ENCODE peak calls at places on chromosomes 13 and 19, in eight cellular contexts. M is body of pancreas; T is CD8-positive, alpha-beta memory T cell; A is H9; X is endodermal cell; I is PC-9; S is transverse colon; Q is breast epithelium. L is an unnamed sample. For H3K27me3, the result is how much of the 10 kb centered on the place peaks cover.

GRCh38 chr13:101726681-101727080 is 274.2 kb downstream of the ITGBL1 start:
- DNase-seq in M (no peak), T (no peak), A (no peak), X (no peak), I (no peak), S (no peak), Q (no peak), L (no peak)

GRCh38 chr13:30116379-30116778 is 191.0 kb downstream of the KATNAL1 start:
- DNase-seq in M (no peak), T (no peak), A (no peak), X (no peak), I (no peak), S (no peak), Q (no peak), L (no peak)

GRCh38 chr13:110913322-110913721 is 1.5 kb downstream of the ANKRD10 start:
- DNase-seq in M (peak), T (peak), A (no peak), X (no peak), I (no peak), S (peak), Q (no peak), L (no peak)

GRCh38 chr13:25928941-25929505 is 122.8 kb downstream of the SHISA2 start:
- DNase-seq in M (no peak), T (no peak), A (no peak), X (no peak), I (no peak), S (no peak), Q (no peak), L (no peak)

GRCh38 chr19:6250024-6250605 is 29.7 kb downstream of the MLLT1 start:
- DNase-seq in M (no peak), T (no peak), A (no peak), X (no peak), I (no peak), S (no peak), Q (no peak), L (no peak)

GRCh38 chr19:12935071-12935470 is 1.6 kb upstream of the FARSA start:
- DNase-seq in M (no peak), T (no peak), A (no peak), X (no peak), I (no peak), S (no peak), Q (no peak), L (no peak)

GRCh38 chr19:40257096-40257517 is 28.0 kb downstream of the AKT2 start:
- DNase-seq in M (peak), T (no peak), A (no peak), X (no peak), I (peak), S (no peak), Q (peak), L (no peak)

GRCh38 chr13:49220035-49220855 is at the start of gene MLNR:
- DNase-seq in M (no peak), T (peak), A (peak), X (peak), I (no peak), S (no peak), Q (no peak), L (no peak)

GRCh38 chr13:42981853-42982252 is 10.2 kb downstream of the EPSTI1 start:
- DNase-seq in M (no peak), T (no peak), A (no peak), X (peak), I (peak), S (no peak), Q (no peak), L (no peak)

GRCh38 chr13:27919934-27920676 is at the start of gene PDX1:
- DNase-seq in M (peak), T (no peak), A (peak), X (peak), I (no peak), S (peak), Q (no peak), L (no peak)

GRCh38 chr13:88424463-88424862 is 753.3 kb downstream of the SLITRK5 start:
- DNase-seq in M (no peak), T (no peak), A (no peak), X (no peak), I (no peak), S (no peak), Q (no peak), L (no peak)

GRCh38 chr13:32905864-32906180 is 110.4 kb upstream of the KL start:
- DNase-seq in M (peak), T (no peak), A (no peak), X (no peak), I (no peak), S (peak), Q (no peak), L (no peak)

GRCh38 chr19:37817180-37817911 is 38.0 kb upstream of the ZNF573 start:
- DNase-seq in M (peak), T (no peak), A (peak), X (peak), I (no peak), S (peak), Q (peak), L (peak)

GRCh38 chr13:24502567-24503375 is 9.8 kb downstream of the PARP4 start:
- DNase-seq in M (no peak), T (no peak), A (no peak), X (peak), I (peak), S (peak), Q (peak), L (no peak)

GRCh38 chr19:35939307-35940077 is 3.3 kb downstream of the LRFN3 start:
- DNase-seq in M (no peak), T (no peak), A (no peak), X (no peak), I (no peak), S (no peak), Q (no peak), L (no peak)

GRCh38 chr13:110907951-110908898 is 6.6 kb downstream of the ANKRD10 start:
- DNase-seq in M (peak), T (no peak), A (peak), X (peak), I (peak), S (peak), Q (peak), L (no peak)

GRCh38 chr13:72662548-72662947 is 64.9 kb downstream of the MZT1 start:
- DNase-seq in M (no peak), T (no peak), A (no peak), X (no peak), I (no peak), S (no peak), Q (no peak), L (no peak)

GRCh38 chr13:95512957-95513356 is 39.6 kb upstream of the CLDN10 start:
- DNase-seq in M (no peak), T (no peak), A (no peak), X (no peak), I (no peak), S (no peak), Q (no peak), L (no peak)

GRCh38 chr13:36814465-36814864 is 4.6 kb upstream of the RFXAP start:
- DNase-seq in M (no peak), T (no peak), A (no peak), X (no peak), I (no peak), S (no peak), Q (no peak), L (no peak)

GRCh38 chr19:46413262-46414031 is at the start of gene CCDC8:
- DNase-seq in M (peak), T (no peak), A (peak), X (peak), I (peak), S (peak), Q (peak), L (peak)

GRCh38 chr13:95643814-95644598 is 500 bp downstream of the DZIP1 start:
- DNase-seq in M (peak), T (no peak), A (peak), X (peak), I (no peak), S (no peak), Q (no peak), L (no peak)

GRCh38 chr19:14155371-14155770 is 19.0 kb upstream of the ASF1B start:
- DNase-seq in M (no peak), T (no peak), A (no peak), X (no peak), I (no peak), S (no peak), Q (no peak), L (no peak)

GRCh38 chr13:93397619-93398018 is 171.0 kb downstream of the GPC6 start:
- DNase-seq in M (no peak), T (no peak), A (no peak), X (no peak), I (no peak), S (no peak), Q (no peak), L (no peak)

GRCh38 chr13:31965361-31966066 is 66.1 kb upstream of the FRY start:
- DNase-seq in M (no peak), T (no peak), A (no peak), X (no peak), I (no peak), S (no peak), Q (no peak), L (no peak)

GRCh38 chr19:43648633-43649032 is 9.0 kb upstream of the CADM4 start:
- DNase-seq in M (no peak), T (no peak), A (no peak), X (no peak), I (no peak), S (no peak), Q (no peak), L (no peak)

GRCh38 chr19:37867831-37868230 is 38.6 kb downstream of the WDR87 start:
- DNase-seq in M (no peak), T (no peak), A (no peak), X (no peak), I (no peak), S (no peak), Q (no peak), L (no peak)

GRCh38 chr13:49302222-49302621 is 54.5 kb downstream of the CDADC1 start:
- DNase-seq in M (no peak), T (no peak), A (no peak), X (no peak), I (no peak), S (no peak), Q (no peak), L (no peak)

DNA sequence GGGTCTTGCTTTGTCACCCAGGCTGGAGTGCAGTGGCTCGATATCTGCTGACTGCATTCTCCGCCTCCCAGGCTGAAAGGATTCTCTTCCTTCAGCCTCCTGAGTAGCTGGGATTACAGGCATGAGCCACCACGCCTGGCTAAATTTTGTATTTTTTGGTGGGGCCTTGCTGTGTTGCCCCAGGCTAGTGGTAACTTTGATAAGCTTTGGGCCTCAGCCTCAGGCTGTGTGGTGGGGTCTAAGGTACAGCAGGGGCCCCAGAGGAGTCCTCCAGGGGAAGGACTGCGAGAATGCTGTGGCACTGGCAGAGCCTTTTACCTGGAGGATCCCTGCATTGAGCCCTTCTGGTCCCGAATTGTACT is 7.2 kb downstream of the DOT1L start:
- DNase-seq in M (no peak), T (no peak), A (no peak), X (no peak), I (no peak), S (no peak), Q (no peak), L (no peak)
- H3K27ac ChIP-seq in M (peak), T (no peak), A (no peak), X (peak), I (no peak), S (peak), Q (peak), L (no peak)

GRCh38 chr19:30229524-30230174 is 142.5 kb upstream of the ZNF536 start:
- DNase-seq in M (no peak), T (no peak), A (no peak), X (peak), I (no peak), S (no peak), Q (no peak), L (no peak)

GRCh38 chr19:30227071-30227621 is 145.0 kb upstream of the ZNF536 start:
- DNase-seq in M (no peak), T (no peak), A (no peak), X (peak), I (no peak), S (no peak), Q (no peak), L (no peak)

GRCh38 chr19:30227661-30228112 is 144.5 kb upstream of the ZNF536 start:
- DNase-seq in M (peak), T (no peak), A (peak), X (peak), I (peak), S (peak), Q (no peak), L (peak)

GRCh38 chr19:30228113-30228725 is 144.0 kb upstream of the ZNF536 start:
- DNase-seq in M (no peak), T (no peak), A (no peak), X (peak), I (no peak), S (peak), Q (no peak), L (no peak)

GRCh38 chr19:30228726-30229523 is 143.3 kb upstream of the ZNF536 start:
- DNase-seq in M (no peak), T (no peak), A (no peak), X (peak), I (no peak), S (no peak), Q (no peak), L (no peak)
- H3K27me3 ChIP-seq in M (under half), T (under half), A (under half), X (half or more), I (under half), S (half or more), Q (half or more), L (under half)

GRCh38 chr19:17718988-17719711 is at the start of gene MAP1S:
- DNase-seq in M (peak), T (peak), A (peak), X (peak), I (peak), S (peak), Q (peak), L (peak)
- H3K27ac ChIP-seq in M (peak), T (peak), A (no peak), X (no peak), I (no peak), S (peak), Q (peak), L (peak)

DNA sequence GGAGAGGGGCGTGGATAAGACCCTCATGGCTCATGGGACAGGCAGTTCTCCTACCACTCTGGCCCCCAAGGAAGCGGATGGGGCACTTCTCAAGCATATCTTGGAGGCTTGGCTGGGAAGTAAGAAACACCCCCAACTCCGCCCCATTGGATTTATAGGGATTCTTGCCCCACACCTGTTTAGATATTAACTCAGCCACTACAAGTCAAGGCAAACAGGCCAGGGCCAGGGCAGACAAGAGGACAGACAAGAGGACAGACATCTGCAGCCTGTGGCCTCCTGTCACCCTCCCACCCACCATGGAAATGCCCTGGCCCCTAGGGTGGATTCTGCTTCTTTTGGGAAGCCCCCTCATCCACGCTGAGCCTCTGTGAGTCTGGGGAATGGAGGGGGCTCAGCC is 24.1 kb downstream of the RDH8 start:
- DNase-seq in M (no peak), T (no peak), A (no peak), X (no peak), I (no peak), S (no peak), Q (no peak), L (no peak)
- H3K27me3 ChIP-seq in M (under half), T (under half), A (under half), X (under half), I (half or more), S (under half), Q (under half), L (under half)

GRCh38 chr19:58227964-58228583 is 640 bp upstream of the ZNF544 start:
- DNase-seq in M (no peak), T (no peak), A (no peak), X (peak), I (no peak), S (no peak), Q (no peak), L (no peak)

GRCh38 chr19:58228584-58229254 is at the start of gene ZNF544:
- DNase-seq in M (peak), T (peak), A (peak), X (peak), I (peak), S (peak), Q (peak), L (peak)

DNA sequence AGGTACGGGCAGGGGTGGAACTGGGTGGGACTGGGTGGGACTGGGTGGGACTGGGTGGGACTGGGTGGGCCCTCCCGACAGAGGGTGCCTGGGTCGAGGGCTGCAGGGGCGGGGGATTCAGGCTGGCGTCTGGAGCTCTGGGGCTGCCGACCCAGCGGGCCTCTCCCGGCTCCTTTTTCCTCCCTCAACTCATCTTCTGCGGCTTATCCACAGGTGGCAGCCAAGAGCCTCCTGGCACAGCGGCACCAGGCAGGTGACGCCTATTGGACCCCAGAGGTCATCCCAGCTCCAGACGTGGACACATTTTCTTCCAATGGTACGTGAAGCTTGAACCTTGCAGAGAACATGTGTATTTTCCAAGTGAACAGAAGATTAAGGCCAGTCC is 533 bp downstream of the ZNF544 start:
- DNase-seq in M (no peak), T (no peak), A (peak), X (peak), I (no peak), S (no peak), Q (no peak), L (no peak)
- H3K27ac ChIP-seq in M (no peak), T (peak), A (no peak), X (peak), I (no peak), S (peak), Q (peak), L (peak)

DNA sequence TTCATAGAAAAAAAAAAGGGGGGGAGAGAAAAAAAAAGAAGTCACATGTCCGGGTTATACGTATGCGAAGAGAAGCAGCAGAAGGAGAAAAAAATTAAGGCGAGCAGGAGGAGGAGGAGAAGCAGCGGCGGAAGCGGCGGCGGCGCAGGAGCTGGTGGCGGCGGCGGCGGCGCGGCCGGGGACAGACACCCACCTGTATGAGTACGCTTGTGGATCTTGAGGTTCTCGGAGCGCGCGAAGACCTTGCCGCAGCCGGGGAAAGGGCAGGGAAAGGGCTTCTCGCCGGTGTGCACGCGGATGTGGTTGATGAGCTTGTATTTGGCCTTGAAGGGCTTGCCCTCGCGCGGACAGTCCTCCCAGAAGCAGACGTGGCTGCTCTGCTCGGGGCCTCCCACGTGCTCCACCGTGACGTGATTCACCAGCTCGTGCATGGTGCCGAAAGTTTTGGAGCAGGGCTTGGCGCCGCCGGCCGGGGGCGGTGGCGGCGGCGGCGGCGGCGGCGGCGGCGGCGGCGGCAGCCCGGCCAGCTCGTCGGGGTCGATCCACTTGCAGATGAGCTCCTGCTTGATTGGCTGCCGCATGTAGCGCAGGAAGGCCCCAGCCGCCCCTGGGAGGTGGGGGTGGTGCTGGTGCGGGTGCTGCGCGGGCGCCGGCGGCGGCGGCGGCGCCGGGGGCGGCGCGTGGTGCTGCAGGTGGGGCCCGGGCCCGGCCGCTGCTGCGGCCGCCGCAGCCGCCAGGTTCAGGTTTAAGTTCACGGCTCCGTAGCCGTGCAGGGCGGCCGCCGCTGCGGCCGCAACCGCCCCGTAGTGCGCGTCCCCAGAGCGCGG is 1.4 kb downstream of the ZIC5 start:
- DNase-seq in M (no peak), T (no peak), A (peak), X (peak), I (peak), S (no peak), Q (no peak), L (no peak)
- H3K27me3 ChIP-seq in M (half or more), T (half or more), A (under half), X (under half), I (under half), S (half or more), Q (half or more), L (under half)

GRCh38 chr13:46341112-46341711 is 45.8 kb downstream of the RUBCNL start:
- DNase-seq in M (no peak), T (no peak), A (no peak), X (no peak), I (no peak), S (no peak), Q (no peak), L (no peak)
- H3K27ac ChIP-seq in M (no peak), T (no peak), A (no peak), X (no peak), I (no peak), S (no peak), Q (no peak), L (no peak)

GRCh38 chr13:99992376-99992775 is 10.8 kb downstream of the ZIC2 start:
- DNase-seq in M (no peak), T (no peak), A (no peak), X (no peak), I (no peak), S (no peak), Q (no peak), L (no peak)
- H3K27me3 ChIP-seq in M (half or more), T (half or more), A (under half), X (half or more), I (under half), S (half or more), Q (half or more), L (half or more)

DNA sequence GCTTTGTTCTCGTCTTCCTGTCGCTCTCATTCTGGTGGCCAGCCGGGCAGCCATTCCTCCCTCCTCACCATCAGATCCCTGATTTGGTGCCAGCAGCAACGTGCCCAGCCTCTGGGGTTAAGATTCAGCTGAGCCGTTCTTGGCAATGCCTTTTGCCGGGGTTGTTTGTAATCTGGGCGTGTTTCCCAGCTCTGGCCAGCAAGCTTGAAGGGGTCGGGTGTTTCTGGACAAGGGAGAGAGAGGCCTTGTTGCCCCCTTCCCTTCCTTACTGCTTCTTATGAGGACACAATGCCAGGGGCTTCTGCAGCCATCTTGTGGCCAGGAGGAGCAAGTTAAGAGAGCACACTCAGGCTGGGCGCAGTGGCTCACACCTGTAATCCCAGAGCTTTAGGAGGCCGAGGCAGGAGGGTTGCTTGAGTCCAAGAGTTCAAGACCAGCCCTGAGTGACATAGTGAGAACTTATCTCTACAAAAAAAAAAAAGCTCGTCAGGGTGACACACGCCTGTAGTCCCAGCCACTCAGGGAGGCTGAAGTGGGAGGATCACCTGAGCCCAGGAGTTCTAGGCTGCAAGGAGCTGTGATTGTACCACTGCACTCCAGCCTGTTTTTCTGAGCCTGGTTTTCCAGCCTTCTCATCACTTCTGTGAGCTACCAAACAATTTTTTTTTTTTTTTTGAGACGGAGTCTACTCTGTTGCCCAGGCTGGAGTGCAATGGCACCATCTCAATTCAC is 10.7 kb upstream of the CRTC1 start:
- DNase-seq in M (no peak), T (no peak), A (peak), X (no peak), I (no peak), S (no peak), Q (no peak), L (peak)
- H3K27ac ChIP-seq in M (no peak), T (no peak), A (no peak), X (no peak), I (no peak), S (peak), Q (peak), L (peak)

GRCh38 chr19:33629826-33630375 is 8.1 kb downstream of the CHST8 start:
- DNase-seq in M (no peak), T (no peak), A (peak), X (no peak), I (no peak), S (no peak), Q (no peak), L (no peak)
- H3K27me3 ChIP-seq in M (under half), T (under half), A (under half), X (under half), I (half or more), S (under half), Q (under half), L (under half)